ENCODE peak calls at places on chromosomes 7 and 10, in five cellular contexts. One of them, this sample, is unnamed.

GRCh38 chr10:100803908-100804307 is 58.5 kb downstream of the PAX2 start:
- DNase-seq in A549: no peak
- DNase-seq in cardiac muscle cell: no peak
- DNase-seq in brain microvascular endothelial cell: no peak
- DNase-seq in mammary epithelial cell: no peak
- DNase-seq in this sample: no peak

GRCh38 chr7:25849361-25850184 is 302.4 kb upstream of the NFE2L3 start:
- DNase-seq in mammary epithelial cell: peak
- DNase-seq in cardiac muscle cell: peak
- DNase-seq in brain microvascular endothelial cell: peak
- DNase-seq in A549: peak
- DNase-seq in this sample: peak

GRCh38 chr7:130649004-130649790 is 19.4 kb downstream of the COPG2 start:
- DNase-seq in brain microvascular endothelial cell: peak
- DNase-seq in A549: no peak
- DNase-seq in mammary epithelial cell: peak
- DNase-seq in cardiac muscle cell: peak
- DNase-seq in this sample: peak

GRCh38 chr7:5774790-5775189 is 6.7 kb downstream of the RNF216 start:
- DNase-seq in brain microvascular endothelial cell: no peak
- DNase-seq in cardiac muscle cell: no peak
- DNase-seq in A549: no peak
- DNase-seq in mammary epithelial cell: no peak
- DNase-seq in this sample: no peak

GRCh38 chr10:31031205-31031665 is 430 bp downstream of the ZNF438 start:
- DNase-seq in mammary epithelial cell: peak
- DNase-seq in brain microvascular endothelial cell: no peak
- DNase-seq in A549: no peak
- DNase-seq in cardiac muscle cell: no peak
- DNase-seq in this sample: no peak

GRCh38 chr7:107622429-107622828 is 38.2 kb upstream of the SLC26A4 start:
- DNase-seq in cardiac muscle cell: peak
- DNase-seq in A549: no peak
- DNase-seq in brain microvascular endothelial cell: peak
- DNase-seq in mammary epithelial cell: peak
- DNase-seq in this sample: peak

GRCh38 chr7:2553831-2554581 is 1.3 kb downstream of the BRAT1 start:
- DNase-seq in brain microvascular endothelial cell: no peak
- DNase-seq in mammary epithelial cell: no peak
- DNase-seq in A549: no peak
- DNase-seq in cardiac muscle cell: no peak
- DNase-seq in this sample: peak

GRCh38 chr7:156691764-156692163 is 51.2 kb downstream of the RNF32 start:
- DNase-seq in mammary epithelial cell: no peak
- DNase-seq in cardiac muscle cell: no peak
- DNase-seq in brain microvascular endothelial cell: no peak
- DNase-seq in A549: no peak
- DNase-seq in this sample: no peak

GRCh38 chr7:46972205-46972604 is 609.7 kb downstream of the TNS3 start:
- DNase-seq in A549: peak
- DNase-seq in cardiac muscle cell: peak
- DNase-seq in mammary epithelial cell: peak
- DNase-seq in brain microvascular endothelial cell: peak
- DNase-seq in this sample: peak

GRCh38 chr7:55473935-55474334 is 98.4 kb downstream of the VOPP1 start:
- DNase-seq in cardiac muscle cell: no peak
- DNase-seq in mammary epithelial cell: no peak
- DNase-seq in A549: no peak
- DNase-seq in brain microvascular endothelial cell: no peak
- DNase-seq in this sample: no peak

GRCh38 chr10:72329290-72330058 is 25.2 kb downstream of the DNAJB12 start:
- DNase-seq in mammary epithelial cell: no peak
- DNase-seq in cardiac muscle cell: no peak
- DNase-seq in brain microvascular endothelial cell: no peak
- DNase-seq in A549: no peak
- DNase-seq in this sample: no peak

GRCh38 chr10:99681553-99681952 is 22.2 kb downstream of the ENTPD7 start:
- DNase-seq in brain microvascular endothelial cell: peak
- DNase-seq in A549: no peak
- DNase-seq in mammary epithelial cell: peak
- DNase-seq in cardiac muscle cell: peak
- DNase-seq in this sample: peak

GRCh38 chr7:33687601-33688000 is 217.7 kb upstream of the BMPER start:
- DNase-seq in cardiac muscle cell: no peak
- DNase-seq in A549: no peak
- DNase-seq in mammary epithelial cell: no peak
- DNase-seq in brain microvascular endothelial cell: no peak
- DNase-seq in this sample: no peak

GRCh38 chr10:125633517-125633999 is 49.4 kb downstream of the TEX36 start:
- DNase-seq in A549: peak
- DNase-seq in mammary epithelial cell: no peak
- DNase-seq in brain microvascular endothelial cell: no peak
- DNase-seq in cardiac muscle cell: no peak
- DNase-seq in this sample: peak

GRCh38 chr7:75817112-75817511 is 3.5 kb upstream of the CCL24 start:
- DNase-seq in cardiac muscle cell: no peak
- DNase-seq in mammary epithelial cell: no peak
- DNase-seq in A549: no peak
- DNase-seq in brain microvascular endothelial cell: no peak
- DNase-seq in this sample: no peak

GRCh38 chr10:22325948-22326702 is 5.2 kb downstream of the BMI1 start:
- DNase-seq in mammary epithelial cell: peak
- DNase-seq in cardiac muscle cell: no peak
- DNase-seq in A549: no peak
- DNase-seq in brain microvascular endothelial cell: no peak
- DNase-seq in this sample: no peak

GRCh38 chr7:157984138-157984913 is 603.3 kb downstream of the PTPRN2 start:
- DNase-seq in mammary epithelial cell: no peak
- DNase-seq in brain microvascular endothelial cell: no peak
- DNase-seq in cardiac muscle cell: no peak
- DNase-seq in A549: no peak
- DNase-seq in this sample: no peak

GRCh38 chr7:149479554-149479953 is 18.1 kb downstream of the ZNF746 start:
- DNase-seq in A549: no peak
- DNase-seq in brain microvascular endothelial cell: no peak
- DNase-seq in cardiac muscle cell: no peak
- DNase-seq in mammary epithelial cell: no peak
- DNase-seq in this sample: no peak

GRCh38 chr10:125148576-125148975 is 11.8 kb downstream of the CTBP2 start:
- DNase-seq in brain microvascular endothelial cell: no peak
- DNase-seq in cardiac muscle cell: no peak
- DNase-seq in A549: no peak
- DNase-seq in mammary epithelial cell: no peak
- DNase-seq in this sample: no peak

GRCh38 chr10:110803830-110804338 is 67.8 kb upstream of the PDCD4 start:
- DNase-seq in mammary epithelial cell: peak
- DNase-seq in cardiac muscle cell: peak
- DNase-seq in A549: peak
- DNase-seq in brain microvascular endothelial cell: no peak
- DNase-seq in this sample: peak

GRCh38 chr7:121107923-121108498 is 119.5 kb downstream of the CPED1 start:
- DNase-seq in mammary epithelial cell: peak
- DNase-seq in cardiac muscle cell: peak
- DNase-seq in A549: peak
- DNase-seq in brain microvascular endothelial cell: peak
- DNase-seq in this sample: peak

GRCh38 chr7:126993626-126994213 is 259.0 kb downstream of the GRM8 start:
- DNase-seq in cardiac muscle cell: no peak
- DNase-seq in A549: no peak
- DNase-seq in mammary epithelial cell: no peak
- DNase-seq in brain microvascular endothelial cell: no peak
- DNase-seq in this sample: no peak

DNA sequence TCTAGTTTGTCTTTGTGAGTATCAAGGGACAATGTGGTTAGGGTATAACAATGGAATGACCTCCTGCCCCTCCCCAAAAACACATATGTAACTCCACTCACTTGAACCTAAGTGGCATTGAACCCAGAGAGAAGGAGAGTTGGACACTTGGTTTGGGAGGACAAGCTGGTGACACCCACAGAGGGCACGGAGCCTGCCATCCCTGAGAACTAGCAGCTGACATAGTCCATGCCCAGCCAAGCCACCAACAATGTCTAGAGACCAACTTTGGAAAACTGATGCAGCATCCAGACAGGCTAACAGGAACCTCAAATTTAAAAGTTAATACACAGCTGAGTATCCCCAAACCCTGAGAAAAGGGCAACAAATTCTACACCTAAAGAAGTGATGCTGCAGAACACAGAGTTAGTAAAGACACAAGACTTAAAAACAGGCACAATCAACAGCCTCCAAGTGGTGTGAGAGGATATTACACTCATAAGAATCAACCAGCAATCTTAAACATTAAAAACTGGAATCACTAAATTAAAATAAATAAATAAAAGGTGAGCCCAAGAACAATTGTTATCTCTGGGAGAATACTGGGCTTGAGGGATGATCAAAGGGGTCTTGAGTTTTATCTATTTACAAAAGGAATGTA is 27.2 kb downstream of the NUDCD3 start:
- DNase-seq in brain microvascular endothelial cell: no peak
- DNase-seq in A549: peak
- DNase-seq in cardiac muscle cell: peak
- DNase-seq in mammary epithelial cell: no peak
- DNase-seq in this sample: peak
- TF ChIP-seq CTCF in brain microvascular endothelial cell: peak
- TF ChIP-seq CTCF in A549: peak
- TF ChIP-seq CTCF in cardiac muscle cell: peak
- TF ChIP-seq CTCF in mammary epithelial cell: peak
- TF ChIP-seq CTCF in this sample: peak

GRCh38 chr7:100655908-100656674 is at the start of gene ACTL6B:
- DNase-seq in cardiac muscle cell: peak
- DNase-seq in A549: peak
- DNase-seq in brain microvascular endothelial cell: peak
- DNase-seq in mammary epithelial cell: peak
- DNase-seq in this sample: peak
- H3K4me3 ChIP-seq in cardiac muscle cell: no peak
- H3K4me3 ChIP-seq in A549: no peak
- H3K4me3 ChIP-seq in brain microvascular endothelial cell: no peak
- H3K4me3 ChIP-seq in mammary epithelial cell: no peak
- H3K4me3 ChIP-seq in this sample: no peak

GRCh38 chr10:131571845-131572244 is 260.3 kb upstream of the TCERG1L start:
- DNase-seq in brain microvascular endothelial cell: no peak
- DNase-seq in mammary epithelial cell: no peak
- DNase-seq in cardiac muscle cell: no peak
- DNase-seq in A549: no peak
- DNase-seq in this sample: no peak

GRCh38 chr10:131568866-131569265 is 257.3 kb upstream of the TCERG1L start:
- DNase-seq in cardiac muscle cell: no peak
- DNase-seq in A549: no peak
- DNase-seq in mammary epithelial cell: no peak
- DNase-seq in brain microvascular endothelial cell: no peak
- DNase-seq in this sample: no peak

GRCh38 chr10:131571346-131571745 is 259.8 kb upstream of the TCERG1L start:
- DNase-seq in cardiac muscle cell: no peak
- DNase-seq in mammary epithelial cell: no peak
- DNase-seq in A549: no peak
- DNase-seq in brain microvascular endothelial cell: no peak
- DNase-seq in this sample: no peak

GRCh38 chr10:131570716-131571307 is 259.3 kb upstream of the TCERG1L start:
- DNase-seq in mammary epithelial cell: no peak
- DNase-seq in brain microvascular endothelial cell: no peak
- DNase-seq in cardiac muscle cell: no peak
- DNase-seq in A549: no peak
- DNase-seq in this sample: no peak

DNA sequence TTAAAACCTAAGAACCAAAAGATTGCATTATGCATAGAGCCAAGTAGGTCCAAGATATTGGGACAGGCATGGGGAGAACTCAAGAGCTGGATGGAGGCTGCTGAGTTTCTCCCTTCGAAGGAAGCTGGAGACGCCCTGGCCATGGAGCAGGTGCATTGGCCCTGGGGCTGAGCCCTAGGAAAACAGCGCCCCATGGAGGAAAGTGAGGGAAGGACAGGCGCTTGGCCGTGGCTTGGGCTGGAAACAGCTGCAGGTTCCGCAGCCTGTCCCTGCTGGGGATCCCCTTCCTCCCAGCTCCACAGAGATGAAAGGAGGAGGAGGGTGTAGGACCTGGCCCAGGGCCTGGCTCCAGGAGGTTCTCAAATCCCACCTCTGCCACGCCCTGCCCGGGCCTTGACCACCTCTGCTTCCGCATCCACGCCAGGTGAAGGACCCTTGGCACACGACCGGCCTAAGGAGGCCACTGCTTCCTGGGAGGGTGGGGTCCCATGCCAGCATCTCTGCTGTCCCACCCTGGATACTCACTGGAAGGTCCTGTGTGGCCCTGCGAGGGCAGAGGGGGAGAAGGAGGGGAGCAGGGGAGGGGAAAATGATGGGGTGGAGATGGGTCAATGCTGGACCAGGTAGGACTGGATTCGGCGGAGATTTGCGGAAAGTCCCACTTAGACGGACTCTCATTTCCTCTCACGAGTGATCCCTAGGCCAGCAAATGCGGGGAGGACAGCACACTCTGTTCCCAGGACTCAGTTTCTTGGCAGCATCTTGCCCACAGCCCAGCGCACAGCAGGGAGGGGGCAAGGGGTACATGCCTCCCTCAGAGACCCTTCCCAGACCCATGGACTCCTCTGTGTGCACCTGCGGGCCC is 258.6 kb upstream of the TCERG1L start:
- DNase-seq in cardiac muscle cell: no peak
- DNase-seq in A549: no peak
- DNase-seq in mammary epithelial cell: no peak
- DNase-seq in brain microvascular endothelial cell: no peak
- DNase-seq in this sample: no peak
- TF ChIP-seq CTCF in cardiac muscle cell: no peak
- TF ChIP-seq CTCF in A549: no peak
- TF ChIP-seq CTCF in mammary epithelial cell: no peak
- TF ChIP-seq CTCF in brain microvascular endothelial cell: no peak
- TF ChIP-seq CTCF in this sample: no peak

GRCh38 chr10:116771101-116771705 is 28.8 kb upstream of the HSPA12A start:
- DNase-seq in mammary epithelial cell: peak
- DNase-seq in brain microvascular endothelial cell: peak
- DNase-seq in A549: peak
- DNase-seq in cardiac muscle cell: peak
- DNase-seq in this sample: peak

GRCh38 chr10:116771891-116772290 is 29.5 kb upstream of the HSPA12A start:
- DNase-seq in mammary epithelial cell: no peak
- DNase-seq in brain microvascular endothelial cell: no peak
- DNase-seq in A549: no peak
- DNase-seq in cardiac muscle cell: no peak
- DNase-seq in this sample: no peak

GRCh38 chr10:116772901-116773300 is 30.5 kb upstream of the HSPA12A start:
- DNase-seq in A549: no peak
- DNase-seq in mammary epithelial cell: no peak
- DNase-seq in cardiac muscle cell: no peak
- DNase-seq in brain microvascular endothelial cell: no peak
- DNase-seq in this sample: no peak

GRCh38 chr10:116774728-116775151 is 32.4 kb upstream of the HSPA12A start:
- DNase-seq in A549: no peak
- DNase-seq in brain microvascular endothelial cell: no peak
- DNase-seq in cardiac muscle cell: no peak
- DNase-seq in mammary epithelial cell: peak
- DNase-seq in this sample: peak

DNA sequence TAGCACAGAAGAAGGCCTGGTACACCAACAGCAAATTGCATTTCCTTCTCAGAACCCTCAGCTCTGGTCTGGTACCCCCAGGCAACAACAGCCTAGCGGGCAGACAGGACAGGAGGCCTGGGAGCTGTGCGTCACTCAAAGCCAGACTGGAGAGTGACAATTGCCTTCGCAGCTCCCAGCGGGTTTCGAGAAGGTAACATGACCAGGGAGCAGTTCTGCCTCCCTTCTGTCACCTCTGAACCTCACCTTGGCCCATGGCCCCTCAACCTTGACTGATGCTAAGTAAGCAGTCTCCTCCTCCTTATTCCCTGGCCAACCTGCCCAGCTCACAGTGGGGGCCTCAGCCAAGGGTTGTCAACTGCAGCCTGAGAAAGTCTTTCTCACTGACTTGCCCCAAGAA is 30.9 kb upstream of the HSPA12A start:
- DNase-seq in brain microvascular endothelial cell: no peak
- DNase-seq in A549: no peak
- DNase-seq in mammary epithelial cell: no peak
- DNase-seq in cardiac muscle cell: no peak
- DNase-seq in this sample: no peak
- H3K4me3 ChIP-seq in brain microvascular endothelial cell: no peak
- H3K4me3 ChIP-seq in A549: no peak
- H3K4me3 ChIP-seq in mammary epithelial cell: no peak
- H3K4me3 ChIP-seq in cardiac muscle cell: no peak
- H3K4me3 ChIP-seq in this sample: no peak